ENCODE peak calls at places on chromosomes 13 and 19, in six cellular contexts. One of them, this sample, is unnamed. For H3K9me2, the result is how much of the 10 kb centered on the place peaks cover.

GRCh38 chr19:48480476-48481190 is 11.5 kb downstream of the CYTH2 start:
- DNase-seq in HCT116: no peak
- DNase-seq in GM23248: peak
- DNase-seq in PC-9: no peak
- DNase-seq in hepatocyte: no peak
- DNase-seq in PC-3: no peak
- DNase-seq in this sample: no peak

GRCh38 chr19:49422407-49423277 is 599 bp downstream of the PTH2 start:
- DNase-seq in HCT116: no peak
- DNase-seq in GM23248: peak
- DNase-seq in PC-9: no peak
- DNase-seq in hepatocyte: peak
- DNase-seq in PC-3: no peak
- DNase-seq in this sample: peak

GRCh38 chr13:113002206-113002821 is 33.3 kb downstream of the MCF2L start:
- DNase-seq in HCT116: no peak
- DNase-seq in GM23248: no peak
- DNase-seq in PC-9: peak
- DNase-seq in hepatocyte: peak
- DNase-seq in PC-3: no peak
- DNase-seq in this sample: peak

GRCh38 chr13:73733691-73734090 is 400.5 kb downstream of the KLF12 start:
- DNase-seq in HCT116: no peak
- DNase-seq in GM23248: no peak
- DNase-seq in PC-9: no peak
- DNase-seq in hepatocyte: no peak
- DNase-seq in PC-3: no peak
- DNase-seq in this sample: no peak

GRCh38 chr19:58466089-58466759 is 656 bp upstream of the ZNF324 start:
- DNase-seq in HCT116: no peak
- DNase-seq in GM23248: no peak
- DNase-seq in PC-9: no peak
- DNase-seq in hepatocyte: no peak
- DNase-seq in PC-3: no peak
- DNase-seq in this sample: no peak

GRCh38 chr13:76440568-76440967 is 445.6 kb downstream of the KCTD12 start:
- DNase-seq in HCT116: no peak
- DNase-seq in GM23248: no peak
- DNase-seq in PC-9: no peak
- DNase-seq in hepatocyte: no peak
- DNase-seq in PC-3: no peak
- DNase-seq in this sample: no peak

GRCh38 chr19:35717665-35718344 is at the start of gene KMT2B:
- DNase-seq in HCT116: no peak
- DNase-seq in GM23248: no peak
- DNase-seq in PC-9: no peak
- DNase-seq in hepatocyte: peak
- DNase-seq in PC-3: peak
- DNase-seq in this sample: peak

GRCh38 chr19:48814895-48815294 is 4.1 kb upstream of the BCAT2 start:
- DNase-seq in HCT116: no peak
- DNase-seq in GM23248: no peak
- DNase-seq in PC-9: no peak
- DNase-seq in hepatocyte: no peak
- DNase-seq in PC-3: no peak
- DNase-seq in this sample: no peak

GRCh38 chr13:97226788-97227627 is 4.9 kb downstream of the MBNL2 start:
- DNase-seq in HCT116: no peak
- DNase-seq in GM23248: peak
- DNase-seq in PC-9: no peak
- DNase-seq in hepatocyte: peak
- DNase-seq in PC-3: no peak
- DNase-seq in this sample: no peak

GRCh38 chr19:52138614-52139290 is 986 bp downstream of the ZNF616 start:
- DNase-seq in HCT116: no peak
- DNase-seq in GM23248: peak
- DNase-seq in PC-9: no peak
- DNase-seq in hepatocyte: peak
- DNase-seq in PC-3: peak
- DNase-seq in this sample: peak

GRCh38 chr19:14786421-14786851 is 8.1 kb upstream of the ADGRE2 start:
- DNase-seq in HCT116: no peak
- DNase-seq in GM23248: peak
- DNase-seq in PC-9: no peak
- DNase-seq in hepatocyte: peak
- DNase-seq in PC-3: peak
- DNase-seq in this sample: peak

GRCh38 chr19:46380690-46381089 is 32.7 kb downstream of the CCDC8 start:
- DNase-seq in HCT116: no peak
- DNase-seq in GM23248: no peak
- DNase-seq in PC-9: no peak
- DNase-seq in hepatocyte: no peak
- DNase-seq in PC-3: no peak
- DNase-seq in this sample: no peak

GRCh38 chr19:7605490-7606222 is 10.0 kb downstream of the CAMSAP3 start:
- DNase-seq in HCT116: peak
- DNase-seq in GM23248: peak
- DNase-seq in PC-9: peak
- DNase-seq in hepatocyte: no peak
- DNase-seq in PC-3: peak
- DNase-seq in this sample: peak

GRCh38 chr13:107348931-107349330 is 781.0 kb upstream of the ARGLU1 start:
- DNase-seq in HCT116: no peak
- DNase-seq in GM23248: peak
- DNase-seq in PC-9: no peak
- DNase-seq in hepatocyte: no peak
- DNase-seq in PC-3: peak
- DNase-seq in this sample: peak

GRCh38 chr19:31402931-31403330 is 53.7 kb upstream of the TSHZ3 start:
- DNase-seq in HCT116: no peak
- DNase-seq in GM23248: peak
- DNase-seq in PC-9: no peak
- DNase-seq in hepatocyte: no peak
- DNase-seq in PC-3: no peak
- DNase-seq in this sample: no peak

GRCh38 chr19:31406106-31406505 is 56.9 kb upstream of the TSHZ3 start:
- DNase-seq in HCT116: no peak
- DNase-seq in GM23248: no peak
- DNase-seq in PC-9: no peak
- DNase-seq in hepatocyte: no peak
- DNase-seq in PC-3: no peak
- DNase-seq in this sample: no peak

GRCh38 chr19:31413353-31413752 is 64.1 kb upstream of the TSHZ3 start:
- DNase-seq in HCT116: no peak
- DNase-seq in GM23248: no peak
- DNase-seq in PC-9: no peak
- DNase-seq in hepatocyte: no peak
- DNase-seq in PC-3: no peak
- DNase-seq in this sample: no peak

DNA sequence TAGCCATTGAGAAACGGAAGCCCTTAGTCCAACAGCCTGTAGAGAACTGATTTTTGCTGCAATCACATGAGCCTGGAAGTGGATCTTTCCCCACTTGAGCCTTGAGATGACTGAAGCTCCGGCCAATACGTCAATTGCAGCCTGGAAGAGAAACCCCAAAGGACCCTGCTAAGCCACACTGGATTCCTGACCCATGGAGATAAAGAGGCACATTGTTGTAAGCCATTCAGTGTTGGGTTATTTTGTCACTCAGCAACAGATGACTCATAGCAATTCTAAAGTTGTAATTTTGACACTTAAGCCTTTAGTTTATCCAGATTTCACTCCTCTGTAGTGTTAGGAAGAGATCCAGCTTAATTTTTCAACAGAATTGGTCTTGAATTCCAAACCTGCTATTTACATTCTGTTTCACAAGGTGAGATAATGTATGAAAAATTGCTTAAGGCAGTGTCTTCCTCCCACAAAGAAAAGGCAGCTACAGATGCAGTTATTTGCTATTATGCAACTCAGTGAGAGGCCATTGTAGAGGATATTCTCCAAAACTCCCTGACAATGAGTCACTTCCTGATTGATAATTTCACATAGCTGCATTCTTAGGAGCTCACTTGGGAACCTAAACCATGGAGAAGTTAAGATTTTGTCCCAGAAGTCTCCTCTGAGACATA is 59.4 kb upstream of the TSHZ3 start:
- DNase-seq in HCT116: no peak
- DNase-seq in GM23248: peak
- DNase-seq in PC-9: no peak
- DNase-seq in hepatocyte: peak
- DNase-seq in PC-3: peak
- DNase-seq in this sample: no peak
- H3K9me2 ChIP-seq in HCT116: under half
- H3K9me2 ChIP-seq in GM23248: under half
- H3K9me2 ChIP-seq in PC-9: under half
- H3K9me2 ChIP-seq in hepatocyte: under half
- H3K9me2 ChIP-seq in PC-3: under half
- H3K9me2 ChIP-seq in this sample: under half

DNA sequence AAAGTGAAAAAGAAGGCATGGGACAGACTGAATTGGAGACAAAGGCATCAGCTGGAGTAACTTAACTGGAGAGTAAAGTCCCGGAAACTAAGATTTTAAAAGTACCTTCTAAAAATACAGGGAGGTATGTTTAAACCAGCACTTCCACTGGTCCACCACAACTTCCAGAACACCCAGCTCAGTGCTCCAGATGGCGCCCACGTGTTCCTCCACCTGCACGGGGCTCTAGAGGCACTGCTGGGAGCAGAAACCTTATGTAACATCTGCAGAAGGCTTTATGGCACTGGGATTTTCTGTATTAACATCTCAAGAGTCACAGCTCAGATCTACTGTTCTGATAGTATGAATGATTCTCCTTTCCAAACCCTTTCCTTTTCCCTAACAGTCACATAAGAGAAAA is 252.1 kb downstream of the DCLK1 start:
- DNase-seq in HCT116: no peak
- DNase-seq in GM23248: no peak
- DNase-seq in PC-9: no peak
- DNase-seq in hepatocyte: no peak
- DNase-seq in PC-3: no peak
- DNase-seq in this sample: no peak
- H3K9me2 ChIP-seq in HCT116: under half
- H3K9me2 ChIP-seq in GM23248: under half
- H3K9me2 ChIP-seq in PC-9: under half
- H3K9me2 ChIP-seq in hepatocyte: under half
- H3K9me2 ChIP-seq in PC-3: under half
- H3K9me2 ChIP-seq in this sample: under half

DNA sequence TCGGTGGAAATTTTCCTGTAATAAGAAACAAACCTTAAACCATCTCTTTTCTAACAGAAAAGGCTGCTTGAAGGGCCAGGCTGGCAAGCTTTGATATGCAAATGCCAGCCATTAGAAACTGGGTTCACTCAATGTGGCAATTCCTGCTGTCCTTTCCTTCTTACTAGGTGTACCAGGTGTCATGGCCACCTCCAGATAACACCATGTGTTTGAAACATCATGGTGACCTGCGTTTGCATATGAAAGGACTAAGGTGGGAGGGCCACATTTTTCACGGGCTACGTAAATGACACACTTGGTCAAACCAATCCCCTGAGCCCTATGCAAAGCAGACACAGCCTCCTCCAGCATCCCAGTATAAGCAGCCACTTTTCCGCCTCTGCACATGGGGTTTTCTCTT is 789.1 kb upstream of the SLITRK5 start:
- DNase-seq in HCT116: no peak
- DNase-seq in GM23248: no peak
- DNase-seq in PC-9: no peak
- DNase-seq in hepatocyte: no peak
- DNase-seq in PC-3: no peak
- DNase-seq in this sample: no peak
- H3K9me2 ChIP-seq in HCT116: under half
- H3K9me2 ChIP-seq in GM23248: under half
- H3K9me2 ChIP-seq in PC-9: under half
- H3K9me2 ChIP-seq in hepatocyte: under half
- H3K9me2 ChIP-seq in PC-3: under half
- H3K9me2 ChIP-seq in this sample: under half

DNA sequence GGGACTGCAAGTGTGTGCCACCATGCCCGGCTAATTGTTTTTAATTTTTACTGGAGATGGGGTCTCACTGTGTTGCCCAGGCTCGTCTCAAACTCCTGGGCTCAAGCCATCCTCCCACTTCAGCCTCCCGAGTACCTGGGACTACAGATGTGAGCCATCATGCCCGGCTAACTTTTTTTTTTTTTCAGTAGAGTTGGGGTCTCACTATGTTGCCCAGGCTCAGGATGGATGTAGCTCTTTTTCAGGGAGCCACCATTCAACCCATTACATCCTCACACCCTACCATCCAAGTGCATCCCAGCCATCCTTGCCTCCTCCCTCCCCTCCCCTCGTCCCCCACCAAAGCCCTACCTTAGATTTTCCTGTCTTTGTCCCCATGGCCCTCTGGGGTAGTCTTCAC is 14.9 kb downstream of the CELF5 start:
- DNase-seq in HCT116: no peak
- DNase-seq in GM23248: no peak
- DNase-seq in PC-9: no peak
- DNase-seq in hepatocyte: no peak
- DNase-seq in PC-3: no peak
- DNase-seq in this sample: no peak
- H3K9me2 ChIP-seq in HCT116: under half
- H3K9me2 ChIP-seq in GM23248: under half
- H3K9me2 ChIP-seq in PC-9: under half
- H3K9me2 ChIP-seq in hepatocyte: under half
- H3K9me2 ChIP-seq in PC-3: under half
- H3K9me2 ChIP-seq in this sample: under half

GRCh38 chr19:5108123-5108613 is 139.3 kb downstream of the KDM4B start:
- DNase-seq in HCT116: no peak
- DNase-seq in GM23248: no peak
- DNase-seq in PC-9: no peak
- DNase-seq in hepatocyte: no peak
- DNase-seq in PC-3: no peak
- DNase-seq in this sample: peak
- H3K9me2 ChIP-seq in HCT116: under half
- H3K9me2 ChIP-seq in GM23248: under half
- H3K9me2 ChIP-seq in PC-9: under half
- H3K9me2 ChIP-seq in hepatocyte: under half
- H3K9me2 ChIP-seq in PC-3: under half
- H3K9me2 ChIP-seq in this sample: under half

GRCh38 chr19:39193785-39194184 is 3.0 kb upstream of the NCCRP1 start:
- DNase-seq in HCT116: no peak
- DNase-seq in GM23248: no peak
- DNase-seq in PC-9: no peak
- DNase-seq in hepatocyte: peak
- DNase-seq in PC-3: no peak
- DNase-seq in this sample: no peak
- H3K9me2 ChIP-seq in HCT116: under half
- H3K9me2 ChIP-seq in GM23248: under half
- H3K9me2 ChIP-seq in PC-9: under half
- H3K9me2 ChIP-seq in hepatocyte: under half
- H3K9me2 ChIP-seq in PC-3: under half
- H3K9me2 ChIP-seq in this sample: under half

This sample was measured in SK-N-SH.